ENCODE peak calls at places on chromosomes 3 and 15, in nine cellular contexts. T, A, I, X, H, Y, E, G and D are unnamed samples.
A peak's percentile ranks its signal among the peaks of the same experiment; 100 is the strongest.

GRCh38 chr3:42855547-42856380 is 19.9 kb downstream of the CYP8B1 start:
- DNase-seq in A (no peak), I (no peak), T (no peak), G (no peak), H (no peak), Y (no peak), X (no peak), E (no peak), D (no peak)

GRCh38 chr3:66036586-66037061 is 2.1 kb downstream of the MAGI1 start:
- DNase-seq in T (no peak), A (no peak), H (no peak), X (no peak), E (peak; percentile 49), Y (no peak), I (no peak), G (no peak), D (no peak)

GRCh38 chr3:32041316-32041715 is 59.8 kb downstream of the ZNF860 start:
- DNase-seq in Y (no peak), G (no peak), X (no peak), E (no peak), A (no peak), I (no peak), H (no peak), T (no peak), D (no peak)

GRCh38 chr3:43932921-43933320 is 242.2 kb downstream of the ABHD5 start:
- DNase-seq in Y (peak; percentile 31), E (no peak), H (no peak), A (no peak), X (no peak), I (no peak), T (no peak), G (no peak), D (no peak)

GRCh38 chr15:28900892-28901586 is 15.3 kb downstream of the APBA2 start:
- DNase-seq in X (no peak), I (no peak), A (no peak), G (no peak), H (no peak), E (no peak), T (no peak), Y (no peak), D (no peak)

GRCh38 chr3:114706591-114707224 is 412.9 kb downstream of the TIGIT start:
- DNase-seq in Y (no peak), I (peak; percentile 5), A (peak; percentile 16), E (no peak), X (peak; percentile 16), G (no peak), T (no peak), H (peak; percentile 24), D (no peak)

GRCh38 chr15:62360286-62360685 is 195.2 kb upstream of the C2CD4B start:
- DNase-seq in X (no peak), T (no peak), I (no peak), A (no peak), Y (no peak), H (no peak), E (no peak), G (no peak), D (no peak)

GRCh38 chr3:18385706-18386105 is 39.4 kb downstream of the SATB1 start:
- DNase-seq in E (no peak), Y (no peak), H (no peak), T (no peak), G (no peak), A (no peak), I (no peak), X (no peak), D (no peak)

GRCh38 chr3:25664066-25664809 is 469 bp downstream of the TOP2B start:
- DNase-seq in E (peak; percentile 70), A (peak; percentile 84), T (peak; percentile 51), X (peak; percentile 23), Y (peak; percentile 43), I (peak; percentile 54), G (peak; percentile 66), H (peak; percentile 41), D (no peak)

GRCh38 chr15:99703603-99704443 is 29.4 kb downstream of the LYSMD4 start:
- DNase-seq in Y (peak; percentile 80), E (no peak), X (no peak), I (peak; percentile 79), T (no peak), A (peak; percentile 56), G (no peak), H (peak; percentile 43), D (no peak)

GRCh38 chr15:58923696-58924300 is 9.7 kb downstream of the SLTM start:
- DNase-seq in T (no peak), G (no peak), E (no peak), H (no peak), A (no peak), Y (no peak), I (no peak), X (no peak), D (no peak)

GRCh38 chr15:39783244-39783820 is 691 bp upstream of the FSIP1 start:
- DNase-seq in T (no peak), X (no peak), H (no peak), E (no peak), G (no peak), A (no peak), I (no peak), Y (no peak), D (no peak)

GRCh38 chr15:77493324-77493907 is 72.7 kb downstream of the HMG20A start:
- DNase-seq in H (peak; percentile 50), E (no peak), X (no peak), A (no peak), T (no peak), I (no peak), G (no peak), Y (no peak), D (no peak)

GRCh38 chr3:17553080-17553479 is 189.4 kb downstream of the TBC1D5 start:
- DNase-seq in X (no peak), E (no peak), Y (no peak), T (no peak), G (no peak), H (no peak), I (no peak), A (no peak), D (no peak)

GRCh38 chr3:58630081-58630709 is 36.4 kb downstream of the FAM3D start:
- DNase-seq in I (no peak), Y (peak; percentile 71), A (no peak), G (peak; percentile 17), X (peak; percentile 47), H (peak; percentile 68), E (peak; percentile 88), T (peak; percentile 58), D (peak; percentile 23)

GRCh38 chr3:193812791-193813505 is 219.9 kb downstream of the OPA1 start:
- DNase-seq in E (peak; percentile 67), Y (no peak), A (no peak), H (no peak), X (no peak), I (no peak), G (no peak), T (no peak), D (no peak)

GRCh38 chr3:108603689-108604088 is 14.2 kb downstream of the DZIP3 start:
- DNase-seq in E (no peak), Y (peak; percentile 6), X (no peak), I (no peak), A (no peak), H (no peak), T (no peak), G (no peak), D (no peak)

GRCh38 chr3:90091557-90091956 is 984.1 kb downstream of the EPHA3 start:
- DNase-seq in Y (peak; percentile 94), T (no peak), X (no peak), G (no peak), A (no peak), E (peak; percentile 25), I (no peak), H (no peak), D (no peak)